ENCODE peak calls at places on chromosomes 13 and 19, in six cellular contexts. V, K, C, L, H and O are unnamed samples.

GRCh38 chr19:54343868-54344267 is 4.9 kb upstream of the LILRA4 start:
- DNase-seq in V (no peak), K (no peak), C (no peak), L (no peak), H (no peak), O (no peak)

GRCh38 chr19:46944918-46945628 is 74.6 kb upstream of the NPAS1 start:
- DNase-seq in V (peak; percentile 88), K (peak; percentile 76), C (no peak), L (no peak), H (peak; percentile 84), O (peak; percentile 92)

GRCh38 chr13:37954191-37954590 is 84.6 kb upstream of the TRPC4 start:
- DNase-seq in V (no peak), K (no peak), C (no peak), L (no peak), H (no peak), O (no peak)

GRCh38 chr19:11662278-11662677 is 65.0 kb downstream of the ZNF627 start:
- DNase-seq in V (no peak), K (no peak), C (no peak), L (no peak), H (no peak), O (no peak)

GRCh38 chr13:50715402-50716146 is 127.9 kb downstream of the DLEU7 start:
- DNase-seq in V (peak; percentile 88), K (no peak), C (no peak), L (no peak), H (no peak), O (no peak)

GRCh38 chr19:49150106-49150943 is 4.9 kb downstream of the HRC start:
- DNase-seq in V (peak; percentile 96), K (peak; percentile 86), C (peak; percentile 73), L (peak; percentile 90), H (peak; percentile 93), O (peak; percentile 94)

GRCh38 chr13:96629331-96629730 is 364.9 kb downstream of the OXGR1 start:
- DNase-seq in V (no peak), K (no peak), C (no peak), L (no peak), H (no peak), O (no peak)

GRCh38 chr13:112457081-112457480 is 80.9 kb downstream of the SPACA7 start:
- DNase-seq in V (no peak), K (no peak), C (no peak), L (no peak), H (no peak), O (no peak)

GRCh38 chr13:51557875-51558604 is 26.2 kb upstream of the WDFY2 start:
- DNase-seq in V (peak; percentile 76), K (peak; percentile 79), C (no peak), L (no peak), H (no peak), O (no peak)

GRCh38 chr13:26785845-26786630 is 25.5 kb upstream of the GPR12 start:
- DNase-seq in V (peak; percentile 92), K (no peak), C (peak; percentile 51), L (peak; percentile 90), H (peak; percentile 71), O (no peak)

GRCh38 chr19:10878253-10878652 is 6.9 kb downstream of the CARM1 start:
- DNase-seq in V (no peak), K (no peak), C (peak; percentile 20), L (peak; percentile 50), H (no peak), O (no peak)

GRCh38 chr19:12773571-12773970 is 1.8 kb downstream of the HOOK2 start:
- DNase-seq in V (no peak), K (peak; percentile 52), C (no peak), L (peak; percentile 45), H (no peak), O (no peak)

GRCh38 chr13:40667622-40667978 is 1.2 kb upstream of the FOXO1 start:
- DNase-seq in V (peak; percentile 90), K (no peak), C (no peak), L (no peak), H (peak; percentile 69), O (no peak)

GRCh38 chr13:40670307-40670706 is 3.9 kb upstream of the FOXO1 start:
- DNase-seq in V (no peak), K (no peak), C (no peak), L (no peak), H (no peak), O (no peak)

GRCh38 chr13:40666058-40666904 is at the start of gene FOXO1:
- DNase-seq in V (peak; percentile 97), K (peak; percentile 93), C (peak; percentile 100), L (peak; percentile 93), H (peak; percentile 93), O (peak; percentile 96)

GRCh38 chr13:40666905-40667621 is 622 bp upstream of the FOXO1 start:
- DNase-seq in V (peak; percentile 92), K (no peak), C (peak; percentile 78), L (peak; percentile 58), H (peak; percentile 86), O (no peak)

GRCh38 chr13:40668335-40668734 is 1.9 kb upstream of the FOXO1 start:
- DNase-seq in V (peak; percentile 95), K (no peak), C (peak; percentile 75), L (peak; percentile 84), H (peak; percentile 73), O (no peak)
- TF ChIP-seq CTCF in V (no peak), K (peak; percentile 71), C (peak; percentile 74), L (peak; percentile 96), H (peak; percentile 79), O (peak; percentile 37)

DNA sequence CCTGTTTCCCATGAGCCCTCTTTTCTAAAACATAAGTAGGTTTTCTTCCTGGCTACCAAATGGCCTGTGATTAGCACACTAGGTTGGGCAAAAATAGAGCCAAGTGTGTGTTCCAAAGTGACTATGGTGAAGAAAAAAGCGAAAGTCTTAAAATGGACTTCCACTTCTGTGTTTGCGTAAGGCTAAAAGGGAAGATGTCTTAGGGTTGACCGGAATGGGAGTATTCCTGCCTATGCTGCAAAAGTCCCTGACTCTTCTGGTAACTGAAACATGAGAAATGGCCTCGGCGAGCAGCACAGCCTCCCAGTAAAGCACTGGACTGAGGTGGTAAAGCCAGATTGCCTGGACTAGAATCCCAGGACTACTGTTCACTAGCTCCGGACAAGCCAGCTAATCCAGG is 2.4 kb upstream of the FPR1 start:
- DNase-seq in V (peak; percentile 32), K (no peak), C (no peak), L (no peak), H (no peak), O (no peak)
- TF ChIP-seq CTCF in V (no peak), K (no peak), C (no peak), L (no peak), H (no peak), O (no peak)

GRCh38 chr19:5803752-5804515 is 933 bp upstream of the NRTN start:
- DNase-seq in V (peak; percentile 97), K (peak; percentile 91), C (peak; percentile 97), L (peak; percentile 93), H (peak; percentile 99), O (peak; percentile 96)

GRCh38 chr19:5806133-5806489 is 1.2 kb downstream of the NRTN start:
- DNase-seq in V (no peak), K (no peak), C (no peak), L (no peak), H (no peak), O (no peak)

GRCh38 chr19:5804516-5805464 is at the start of gene NRTN:
- DNase-seq in V (peak; percentile 85), K (no peak), C (peak; percentile 97), L (peak; percentile 67), H (peak; percentile 84), O (no peak)

GRCh38 chr19:5806905-5807304 is 2.0 kb downstream of the NRTN start:
- DNase-seq in V (no peak), K (no peak), C (no peak), L (no peak), H (no peak), O (no peak)

GRCh38 chr19:5805465-5806132 is 732 bp downstream of the NRTN start:
- DNase-seq in V (peak; percentile 93), K (peak; percentile 55), C (peak; percentile 83), L (peak; percentile 80), H (peak; percentile 97), O (no peak)
- TF ChIP-seq CTCF in V (peak; percentile 49), K (peak; percentile 79), C (peak; percentile 71), L (peak; percentile 86), H (peak; percentile 92), O (peak; percentile 75)

DNA sequence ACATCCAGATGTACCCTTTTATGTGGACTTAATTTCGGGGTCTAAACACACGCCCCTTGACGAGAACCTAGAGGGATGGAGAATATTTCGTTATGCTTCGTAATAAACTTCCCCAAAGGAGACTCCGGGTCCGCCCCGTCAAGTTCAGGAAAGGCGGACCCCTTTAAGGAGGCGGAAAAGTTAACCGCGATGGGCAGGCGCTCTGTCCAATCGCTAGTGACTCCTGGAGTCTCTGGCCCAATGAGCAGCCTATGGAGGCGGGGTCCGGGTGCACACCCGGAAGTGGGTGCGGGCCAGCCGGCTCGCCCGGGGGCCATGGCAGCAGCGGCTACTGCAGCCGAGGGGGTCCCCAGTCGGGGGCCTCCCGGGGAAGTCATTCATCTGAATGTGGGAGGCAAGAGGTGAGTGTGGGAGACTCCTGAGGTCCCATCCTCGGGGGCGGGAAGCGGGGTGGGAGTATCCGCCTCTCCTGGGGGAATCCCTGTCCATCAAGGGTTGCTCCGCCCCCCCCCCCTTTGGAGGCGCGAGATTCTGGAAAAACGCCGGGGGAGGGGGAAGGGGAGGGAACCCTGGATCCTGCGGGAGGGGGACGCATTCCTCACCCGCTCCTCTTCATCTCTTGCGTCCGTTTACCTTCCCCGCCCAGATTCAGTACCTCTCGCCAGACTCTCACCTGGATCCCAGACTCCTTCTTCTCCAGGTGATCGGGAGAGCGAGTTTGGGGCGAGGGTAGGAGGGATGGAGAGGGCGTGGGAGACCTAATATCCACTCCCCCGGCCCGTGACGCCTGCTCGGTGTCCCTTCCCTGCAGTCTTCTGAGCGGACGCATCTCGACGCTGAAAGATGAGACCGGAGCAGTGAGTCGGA is at the start of gene SHKBP1:
- DNase-seq in V (peak; percentile 98), K (peak; percentile 97), C (peak; percentile 99), L (peak; percentile 97), H (peak; percentile 98), O (peak; percentile 97)
- TF ChIP-seq CTCF in V (no peak), K (no peak), C (no peak), L (no peak), H (no peak), O (no peak)

GRCh38 chr19:14198384-14199376 is 7.3 kb downstream of the ADGRL1 start:
- DNase-seq in V (no peak), K (no peak), C (no peak), L (peak; percentile 40), H (peak; percentile 60), O (no peak)
- TF ChIP-seq CTCF in V (no peak), K (peak; percentile 24), C (no peak), L (peak; percentile 60), H (peak; percentile 52), O (peak; percentile 35)

GRCh38 chr13:99200433-99201167 is at the start of gene UBAC2:
- DNase-seq in V (peak; percentile 98), K (peak; percentile 96), C (peak; percentile 97), L (peak; percentile 92), H (peak; percentile 97), O (peak; percentile 99)
- TF ChIP-seq CTCF in V (no peak), K (peak; percentile 14), C (no peak), L (no peak), H (peak; percentile 20), O (no peak)